ENCODE peak calls at places on chromosomes 6 and 20, in six cellular contexts. One of them, this sample, is unnamed.

GRCh38 chr6:111737065-111737521 is 131.4 kb upstream of the TRAF3IP2 start:
- ATAC-seq in right lobe of liver: no peak
- ATAC-seq in Panc1: no peak
- ATAC-seq in upper lobe of right lung: no peak
- ATAC-seq in body of pancreas: no peak
- ATAC-seq in DND-41: no peak
- ATAC-seq in this sample: no peak

GRCh38 chr20:51306081-51306480 is 236.4 kb downstream of the NFATC2 start:
- ATAC-seq in body of pancreas: no peak
- ATAC-seq in right lobe of liver: no peak
- ATAC-seq in Panc1: no peak
- ATAC-seq in upper lobe of right lung: no peak
- ATAC-seq in DND-41: no peak
- ATAC-seq in this sample: no peak

GRCh38 chr6:138287144-138287955 is 69.1 kb upstream of the PBOV1 start:
- ATAC-seq in upper lobe of right lung: peak; percentile 92
- ATAC-seq in body of pancreas: peak; percentile 87
- ATAC-seq in right lobe of liver: peak; percentile 73
- ATAC-seq in Panc1: peak; percentile 74
- ATAC-seq in DND-41: peak; percentile 66
- ATAC-seq in this sample: no peak

GRCh38 chr6:106134906-106135634 is 48.9 kb downstream of the PRDM1 start:
- ATAC-seq in DND-41: no peak
- ATAC-seq in Panc1: peak; percentile 79
- ATAC-seq in upper lobe of right lung: no peak
- ATAC-seq in body of pancreas: no peak
- ATAC-seq in right lobe of liver: no peak
- ATAC-seq in this sample: no peak

GRCh38 chr6:83827050-83827449 is 26.1 kb upstream of the RIPPLY2 start:
- ATAC-seq in DND-41: no peak
- ATAC-seq in upper lobe of right lung: no peak
- ATAC-seq in body of pancreas: no peak
- ATAC-seq in Panc1: no peak
- ATAC-seq in right lobe of liver: no peak
- ATAC-seq in this sample: no peak

GRCh38 chr6:112237066-112237465 is 17.3 kb downstream of the LAMA4 start:
- ATAC-seq in right lobe of liver: peak; percentile 34
- ATAC-seq in Panc1: no peak
- ATAC-seq in DND-41: no peak
- ATAC-seq in upper lobe of right lung: no peak
- ATAC-seq in body of pancreas: peak; percentile 41
- ATAC-seq in this sample: peak; percentile 48

GRCh38 chr6:12232339-12232738 is 57.8 kb upstream of the EDN1 start:
- ATAC-seq in DND-41: no peak
- ATAC-seq in right lobe of liver: no peak
- ATAC-seq in Panc1: no peak
- ATAC-seq in body of pancreas: no peak
- ATAC-seq in upper lobe of right lung: no peak
- ATAC-seq in this sample: no peak

GRCh38 chr6:156900292-156900691 is 123.1 kb downstream of the ARID1B start:
- ATAC-seq in body of pancreas: no peak
- ATAC-seq in upper lobe of right lung: no peak
- ATAC-seq in right lobe of liver: no peak
- ATAC-seq in DND-41: no peak
- ATAC-seq in Panc1: no peak
- ATAC-seq in this sample: no peak

GRCh38 chr6:21946298-21946783 is 350.5 kb downstream of the PRL start:
- ATAC-seq in Panc1: no peak
- ATAC-seq in DND-41: no peak
- ATAC-seq in upper lobe of right lung: no peak
- ATAC-seq in body of pancreas: peak; percentile 27
- ATAC-seq in right lobe of liver: no peak
- ATAC-seq in this sample: no peak

GRCh38 chr6:35499372-35499771 is 2.5 kb upstream of the TEAD3 start:
- ATAC-seq in Panc1: no peak
- ATAC-seq in upper lobe of right lung: no peak
- ATAC-seq in body of pancreas: no peak
- ATAC-seq in right lobe of liver: no peak
- ATAC-seq in DND-41: no peak
- ATAC-seq in this sample: no peak

GRCh38 chr6:129767776-129768490 is 58.0 kb upstream of the ARHGAP18 start:
- ATAC-seq in DND-41: no peak
- ATAC-seq in Panc1: no peak
- ATAC-seq in body of pancreas: no peak
- ATAC-seq in upper lobe of right lung: no peak
- ATAC-seq in right lobe of liver: no peak
- ATAC-seq in this sample: no peak

GRCh38 chr20:1163653-1164052 is 21.1 kb downstream of the TMEM74B start:
- ATAC-seq in Panc1: no peak
- ATAC-seq in DND-41: no peak
- ATAC-seq in upper lobe of right lung: no peak
- ATAC-seq in right lobe of liver: no peak
- ATAC-seq in body of pancreas: no peak
- ATAC-seq in this sample: no peak

DNA sequence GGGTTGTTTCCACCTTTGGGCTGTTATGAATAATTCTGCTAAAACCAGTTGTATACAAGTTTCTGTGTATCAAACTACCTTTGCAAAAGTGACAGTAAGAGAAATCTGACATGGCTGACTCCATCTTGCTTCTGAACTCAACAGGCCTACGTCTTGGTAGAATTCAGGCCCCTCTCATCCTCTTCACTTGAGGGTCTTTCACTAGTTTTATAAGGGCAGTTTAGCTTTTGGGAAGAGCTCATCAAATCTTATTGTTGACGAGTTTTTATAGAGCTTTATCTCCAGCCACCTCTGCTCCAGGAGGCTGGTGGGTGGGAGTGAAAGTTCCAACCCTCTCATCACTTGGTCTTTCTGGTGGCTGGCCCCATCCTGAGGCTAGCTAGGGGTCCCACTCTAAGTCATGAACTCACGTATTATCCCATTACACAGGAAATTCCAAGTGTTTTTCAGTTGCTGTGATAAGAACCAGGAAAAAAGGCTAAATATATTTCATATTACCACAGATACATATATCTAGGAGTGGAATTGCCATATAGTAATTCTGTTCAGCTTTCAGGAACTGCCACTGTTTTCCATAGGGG is 11.6 kb downstream of the SNRPB start:
- ATAC-seq in body of pancreas: no peak
- ATAC-seq in DND-41: peak; percentile 35
- ATAC-seq in upper lobe of right lung: no peak
- ATAC-seq in right lobe of liver: no peak
- ATAC-seq in Panc1: peak; percentile 33
- ATAC-seq in this sample: no peak
- H3K36me3 ChIP-seq in body of pancreas: peaks cover 21% of the 10 kb centered on the region
- H3K36me3 ChIP-seq in DND-41: peaks cover 62% of the 10 kb centered on the region
- H3K36me3 ChIP-seq in upper lobe of right lung: peaks cover 45% of the 10 kb centered on the region
- H3K36me3 ChIP-seq in right lobe of liver: peaks cover 44% of the 10 kb centered on the region
- H3K36me3 ChIP-seq in Panc1: peaks cover 36% of the 10 kb centered on the region
- H3K36me3 ChIP-seq in this sample: peaks cover 56% of the 10 kb centered on the region

GRCh38 chr6:108998460-108998859 is 96.2 kb downstream of the SESN1 start:
- ATAC-seq in right lobe of liver: no peak
- ATAC-seq in upper lobe of right lung: no peak
- ATAC-seq in DND-41: no peak
- ATAC-seq in Panc1: no peak
- ATAC-seq in body of pancreas: no peak
- ATAC-seq in this sample: no peak
- H3K36me3 ChIP-seq in right lobe of liver: no peaks in the 10 kb centered on the region
- H3K36me3 ChIP-seq in upper lobe of right lung: peaks cover 69% of the 10 kb centered on the region
- H3K36me3 ChIP-seq in DND-41: peaks cover 4% of the 10 kb centered on the region
- H3K36me3 ChIP-seq in Panc1: no peaks in the 10 kb centered on the region
- H3K36me3 ChIP-seq in body of pancreas: no peaks in the 10 kb centered on the region
- H3K36me3 ChIP-seq in this sample: no peaks in the 10 kb centered on the region

GRCh38 chr6:43572015-43572414 is 3.8 kb downstream of the XPO5 start:
- ATAC-seq in DND-41: no peak
- ATAC-seq in body of pancreas: no peak
- ATAC-seq in right lobe of liver: no peak
- ATAC-seq in upper lobe of right lung: no peak
- ATAC-seq in Panc1: no peak
- ATAC-seq in this sample: no peak
- H3K36me3 ChIP-seq in DND-41: peaks cover 64% of the 10 kb centered on the region
- H3K36me3 ChIP-seq in body of pancreas: no peaks in the 10 kb centered on the region
- H3K36me3 ChIP-seq in right lobe of liver: peaks cover 21% of the 10 kb centered on the region
- H3K36me3 ChIP-seq in upper lobe of right lung: peaks cover 54% of the 10 kb centered on the region
- H3K36me3 ChIP-seq in Panc1: peaks cover 34% of the 10 kb centered on the region
- H3K36me3 ChIP-seq in this sample: no peaks in the 10 kb centered on the region

DNA sequence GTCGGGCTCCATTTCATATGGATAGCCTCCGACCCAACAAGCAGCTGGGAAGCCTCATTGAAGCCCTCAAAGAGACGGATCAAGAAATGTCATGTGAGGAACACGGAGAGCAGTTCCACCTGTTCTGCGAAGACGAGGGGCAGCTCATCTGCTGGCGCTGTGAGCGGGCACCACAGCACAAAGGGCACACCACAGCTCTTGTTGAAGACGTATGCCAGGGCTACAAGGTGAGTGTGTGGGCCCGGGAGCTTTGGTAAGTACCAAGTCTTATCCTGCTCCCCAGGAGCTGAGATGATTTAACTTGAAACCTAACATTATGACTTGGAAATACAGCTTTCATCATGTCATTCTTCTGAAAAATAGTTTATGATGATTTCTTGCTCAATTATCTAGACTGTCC is 4.1 kb downstream of the TRIM38 start:
- ATAC-seq in Panc1: no peak
- ATAC-seq in upper lobe of right lung: no peak
- ATAC-seq in right lobe of liver: no peak
- ATAC-seq in body of pancreas: no peak
- ATAC-seq in DND-41: no peak
- ATAC-seq in this sample: no peak
- H3K36me3 ChIP-seq in Panc1: no peaks in the 10 kb centered on the region
- H3K36me3 ChIP-seq in upper lobe of right lung: peaks cover 51% of the 10 kb centered on the region
- H3K36me3 ChIP-seq in right lobe of liver: peaks cover 3% of the 10 kb centered on the region
- H3K36me3 ChIP-seq in body of pancreas: no peaks in the 10 kb centered on the region
- H3K36me3 ChIP-seq in DND-41: peaks cover 36% of the 10 kb centered on the region
- H3K36me3 ChIP-seq in this sample: peaks cover 62% of the 10 kb centered on the region

GRCh38 chr20:34538671-34539123 is 19.8 kb upstream of the MAP1LC3A start:
- ATAC-seq in DND-41: peak; percentile 74
- ATAC-seq in upper lobe of right lung: peak; percentile 88
- ATAC-seq in Panc1: peak; percentile 64
- ATAC-seq in body of pancreas: peak; percentile 67
- ATAC-seq in right lobe of liver: peak; percentile 90
- ATAC-seq in this sample: peak; percentile 72

GRCh38 chr20:34537651-34538050 is 20.9 kb upstream of the MAP1LC3A start:
- ATAC-seq in DND-41: no peak
- ATAC-seq in upper lobe of right lung: no peak
- ATAC-seq in body of pancreas: no peak
- ATAC-seq in Panc1: no peak
- ATAC-seq in right lobe of liver: no peak
- ATAC-seq in this sample: no peak

GRCh38 chr20:34541264-34541901 is 17.1 kb upstream of the MAP1LC3A start:
- ATAC-seq in DND-41: no peak
- ATAC-seq in body of pancreas: no peak
- ATAC-seq in Panc1: no peak
- ATAC-seq in upper lobe of right lung: no peak
- ATAC-seq in right lobe of liver: peak; percentile 11
- ATAC-seq in this sample: no peak

GRCh38 chr20:34540596-34541263 is 17.8 kb upstream of the MAP1LC3A start:
- ATAC-seq in Panc1: no peak
- ATAC-seq in right lobe of liver: no peak
- ATAC-seq in upper lobe of right lung: no peak
- ATAC-seq in DND-41: no peak
- ATAC-seq in body of pancreas: no peak
- ATAC-seq in this sample: no peak

GRCh38 chr20:34539756-34540155 is 18.8 kb upstream of the MAP1LC3A start:
- ATAC-seq in Panc1: no peak
- ATAC-seq in body of pancreas: no peak
- ATAC-seq in DND-41: no peak
- ATAC-seq in upper lobe of right lung: no peak
- ATAC-seq in right lobe of liver: no peak
- ATAC-seq in this sample: no peak
- H3K36me3 ChIP-seq in Panc1: peaks cover 4% of the 10 kb centered on the region
- H3K36me3 ChIP-seq in body of pancreas: peaks cover 5% of the 10 kb centered on the region
- H3K36me3 ChIP-seq in DND-41: peaks cover 78% of the 10 kb centered on the region
- H3K36me3 ChIP-seq in upper lobe of right lung: peaks cover 69% of the 10 kb centered on the region
- H3K36me3 ChIP-seq in right lobe of liver: peaks cover 36% of the 10 kb centered on the region
- H3K36me3 ChIP-seq in this sample: no peaks in the 10 kb centered on the region

GRCh38 chr6:44104661-44105060 is 22.6 kb downstream of the MRPL14 start:
- ATAC-seq in right lobe of liver: peak; percentile 75
- ATAC-seq in body of pancreas: peak; percentile 51
- ATAC-seq in DND-41: no peak
- ATAC-seq in upper lobe of right lung: peak; percentile 69
- ATAC-seq in Panc1: no peak
- ATAC-seq in this sample: peak; percentile 75

GRCh38 chr6:44100088-44100550 is 27.1 kb downstream of the MRPL14 start:
- ATAC-seq in right lobe of liver: peak; percentile 60
- ATAC-seq in DND-41: peak; percentile 64
- ATAC-seq in Panc1: peak; percentile 82
- ATAC-seq in upper lobe of right lung: peak; percentile 63
- ATAC-seq in body of pancreas: peak; percentile 23
- ATAC-seq in this sample: no peak

GRCh38 chr6:44099192-44099591 is 28.1 kb downstream of the MRPL14 start:
- ATAC-seq in upper lobe of right lung: no peak
- ATAC-seq in body of pancreas: no peak
- ATAC-seq in right lobe of liver: no peak
- ATAC-seq in Panc1: no peak
- ATAC-seq in DND-41: no peak
- ATAC-seq in this sample: no peak

GRCh38 chr6:44102527-44102926 is 24.7 kb downstream of the MRPL14 start:
- ATAC-seq in right lobe of liver: no peak
- ATAC-seq in DND-41: peak; percentile 32
- ATAC-seq in Panc1: no peak
- ATAC-seq in upper lobe of right lung: no peak
- ATAC-seq in body of pancreas: no peak
- ATAC-seq in this sample: no peak

GRCh38 chr6:44101832-44102231 is 25.4 kb downstream of the MRPL14 start:
- ATAC-seq in upper lobe of right lung: no peak
- ATAC-seq in Panc1: no peak
- ATAC-seq in right lobe of liver: no peak
- ATAC-seq in body of pancreas: no peak
- ATAC-seq in DND-41: no peak
- ATAC-seq in this sample: no peak
- H3K36me3 ChIP-seq in upper lobe of right lung: peaks cover 5% of the 10 kb centered on the region
- H3K36me3 ChIP-seq in Panc1: no peaks in the 10 kb centered on the region
- H3K36me3 ChIP-seq in right lobe of liver: no peaks in the 10 kb centered on the region
- H3K36me3 ChIP-seq in body of pancreas: no peaks in the 10 kb centered on the region
- H3K36me3 ChIP-seq in DND-41: peaks cover 45% of the 10 kb centered on the region
- H3K36me3 ChIP-seq in this sample: no peaks in the 10 kb centered on the region

GRCh38 chr20:58994390-58995159 is 12.5 kb downstream of the CTSZ start:
- ATAC-seq in Panc1: no peak
- ATAC-seq in right lobe of liver: no peak
- ATAC-seq in upper lobe of right lung: no peak
- ATAC-seq in body of pancreas: no peak
- ATAC-seq in DND-41: no peak
- ATAC-seq in this sample: no peak
- H3K36me3 ChIP-seq in Panc1: peaks cover 21% of the 10 kb centered on the region
- H3K36me3 ChIP-seq in right lobe of liver: peaks cover 42% of the 10 kb centered on the region
- H3K36me3 ChIP-seq in upper lobe of right lung: peaks cover 98% of the 10 kb centered on the region
- H3K36me3 ChIP-seq in body of pancreas: peaks cover 11% of the 10 kb centered on the region
- H3K36me3 ChIP-seq in DND-41: peaks cover 66% of the 10 kb centered on the region
- H3K36me3 ChIP-seq in this sample: peaks cover 100% of the 10 kb centered on the region

This sample was measured in gastroesophageal sphincter.